ENCODE peak calls at places on chromosomes 5 and 9, in four cellular contexts. Q is GM23248, D is pancreas, O is sigmoid colon. N is an unnamed sample.

GRCh38 chr5:64971538-64971937 is 202.8 kb downstream of the CWC27 start:
- DNase-seq in O (no peak), D (no peak), Q (peak; percentile 61), N (no peak)

GRCh38 chr5:139415221-139415861 is 11.5 kb upstream of the SPATA24 start:
- DNase-seq in D (no peak), O (peak; percentile 82), Q (no peak), N (no peak)

GRCh38 chr9:33661186-33661585 is 134.2 kb upstream of the PRSS3 start:
- DNase-seq in D (no peak), Q (peak; percentile 6), O (no peak), N (no peak)

GRCh38 chr9:95952471-95952870 is 77.0 kb downstream of the ERCC6L2 start:
- DNase-seq in Q (no peak), D (no peak), O (no peak), N (no peak)

GRCh38 chr5:173629628-173630027 is 13.2 kb upstream of the BOD1 start:
- DNase-seq in D (no peak), O (no peak), Q (no peak), N (no peak)

GRCh38 chr5:74085782-74086181 is 459.8 kb downstream of the ARHGEF28 start:
- DNase-seq in Q (no peak), D (no peak), O (no peak), N (peak; percentile 62)

GRCh38 chr9:121889990-121890563 is 203.0 kb downstream of the TTLL11 start:
- DNase-seq in Q (peak; percentile 80), O (no peak), D (no peak), N (no peak)

GRCh38 chr9:110864011-110864410 is 174.3 kb downstream of the LPAR1 start:
- DNase-seq in D (no peak), Q (no peak), O (no peak), N (no peak)

GRCh38 chr5:2740051-2740848 is 11.2 kb downstream of the IRX2 start:
- DNase-seq in O (no peak), Q (peak; percentile 63), D (no peak), N (no peak)

GRCh38 chr5:66518753-66519152 is 77.4 kb upstream of the MAST4 start:
- DNase-seq in D (no peak), O (no peak), Q (no peak), N (no peak)

GRCh38 chr5:119411935-119412623 is 40.2 kb upstream of the HSD17B4 start:
- DNase-seq in Q (peak; percentile 79), D (peak; percentile 65), O (peak; percentile 69), N (no peak)

GRCh38 chr5:169095976-169096375 is 205.0 kb downstream of the SLIT3 start:
- DNase-seq in D (no peak), Q (peak; percentile 35), O (no peak), N (no peak)

GRCh38 chr9:130535818-130536521 is 43.4 kb upstream of the FUBP3 start:
- DNase-seq in D (no peak), Q (peak; percentile 57), O (no peak), N (no peak)

GRCh38 chr5:10366310-10367297 is 13.1 kb downstream of the MARCHF6 start:
- DNase-seq in Q (peak; percentile 85), D (no peak), O (no peak), N (no peak)

GRCh38 chr5:120463026-120463770 is 902 bp upstream of the PRR16 start:
- DNase-seq in Q (no peak), D (no peak), O (no peak), N (no peak)

GRCh38 chr5:118984602-118985001 is 3.7 kb downstream of the DTWD2 start:
- DNase-seq in Q (peak; percentile 67), D (no peak), O (no peak), N (no peak)

GRCh38 chr5:134432677-134433359 is 21.1 kb upstream of the CDKN2AIPNL start:
- DNase-seq in D (no peak), Q (no peak), O (no peak), N (no peak)

GRCh38 chr9:131728961-131729360 is 10.9 kb downstream of the RAPGEF1 start:
- DNase-seq in Q (no peak), O (no peak), D (no peak), N (no peak)

GRCh38 chr9:77841739-77842386 is 189.7 kb downstream of the GNAQ start:
- DNase-seq in Q (no peak), D (no peak), O (no peak), N (no peak)

GRCh38 chr5:138000102-138000723 is 32.7 kb downstream of the FAM13B start:
- DNase-seq in O (no peak), D (no peak), Q (peak; percentile 69), N (no peak)

GRCh38 chr9:124812401-124813016 is 35.6 kb downstream of the OLFML2A start:
- DNase-seq in O (peak; percentile 93), Q (peak; percentile 97), D (no peak), N (no peak)

GRCh38 chr5:116380615-116381014 is 194.0 kb downstream of the SEMA6A start:
- DNase-seq in Q (no peak), O (no peak), D (no peak), N (no peak)

GRCh38 chr5:83721878-83722779 is 1.5 kb upstream of the HAPLN1 start:
- DNase-seq in Q (peak; percentile 87), D (peak; percentile 78), O (peak; percentile 76), N (peak; percentile 59)

GRCh38 chr9:128104171-128104618 is 23.3 kb downstream of the PTGES2 start:
- DNase-seq in Q (no peak), O (no peak), D (no peak), N (peak; percentile 17)

DNA sequence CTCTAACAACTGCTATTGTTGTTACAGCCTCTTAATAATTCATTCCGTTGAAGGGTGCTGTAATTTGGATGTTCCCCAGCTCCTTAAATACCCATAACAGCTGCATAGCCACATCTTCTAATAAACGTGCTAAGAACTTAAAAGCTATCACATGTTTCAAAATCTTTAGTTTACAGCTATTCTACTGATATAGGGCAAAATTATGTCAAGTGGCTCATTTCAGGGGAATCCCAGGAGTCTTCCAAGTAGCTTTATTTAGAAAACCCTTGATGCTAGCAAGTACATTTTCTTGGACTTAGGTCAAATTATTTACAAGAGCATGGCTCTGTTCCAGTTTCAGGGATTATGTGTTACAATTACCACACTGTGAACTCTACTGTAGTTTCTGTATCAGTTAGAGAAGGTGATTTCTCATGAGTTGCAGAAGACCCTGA is 990.4 kb upstream of the ACO1 start:
- DNase-seq in O (no peak), D (no peak), Q (no peak), N (no peak)
- H3K9me3 ChIP-seq in O (no peaks in the 10 kb centered on the region), D (no peaks in the 10 kb centered on the region), Q (no peaks in the 10 kb centered on the region), N (no peaks in the 10 kb centered on the region)

GRCh38 chr9:137406085-137406773 is 16.7 kb downstream of the EXD3 start:
- DNase-seq in O (no peak), Q (no peak), D (no peak), N (no peak)

GRCh38 chr9:137406876-137407589 is 15.9 kb downstream of the EXD3 start:
- DNase-seq in O (no peak), D (peak; percentile 90), Q (peak; percentile 86), N (peak; percentile 73)

GRCh38 chr9:137408651-137409405 is 14.1 kb downstream of the EXD3 start:
- DNase-seq in O (no peak), Q (no peak), D (no peak), N (no peak)

GRCh38 chr9:137409515-137409914 is 13.4 kb downstream of the EXD3 start:
- DNase-seq in D (no peak), O (no peak), Q (no peak), N (no peak)

GRCh38 chr9:137407590-137408300 is 15.2 kb downstream of the EXD3 start:
- DNase-seq in D (peak; percentile 62), Q (peak; percentile 74), O (peak; percentile 84), N (no peak)
- H3K4me3 ChIP-seq in D (peak overlapping the region; percentile 30), Q (peak overlapping the region; percentile 62), O (peak overlapping the region; percentile 45), N (peak overlapping the region; percentile 43)

GRCh38 chr5:34542818-34543217 is 113.3 kb upstream of the RAI14 start:
- DNase-seq in O (no peak), Q (no peak), D (no peak), N (no peak)

GRCh38 chr5:34543687-34544086 is 112.4 kb upstream of the RAI14 start:
- DNase-seq in Q (no peak), O (no peak), D (no peak), N (no peak)

GRCh38 chr5:34547300-34548085 is 108.6 kb upstream of the RAI14 start:
- DNase-seq in O (no peak), Q (no peak), D (no peak), N (no peak)

GRCh38 chr5:34544403-34544802 is 111.7 kb upstream of the RAI14 start:
- DNase-seq in O (no peak), Q (no peak), D (no peak), N (no peak)

DNA sequence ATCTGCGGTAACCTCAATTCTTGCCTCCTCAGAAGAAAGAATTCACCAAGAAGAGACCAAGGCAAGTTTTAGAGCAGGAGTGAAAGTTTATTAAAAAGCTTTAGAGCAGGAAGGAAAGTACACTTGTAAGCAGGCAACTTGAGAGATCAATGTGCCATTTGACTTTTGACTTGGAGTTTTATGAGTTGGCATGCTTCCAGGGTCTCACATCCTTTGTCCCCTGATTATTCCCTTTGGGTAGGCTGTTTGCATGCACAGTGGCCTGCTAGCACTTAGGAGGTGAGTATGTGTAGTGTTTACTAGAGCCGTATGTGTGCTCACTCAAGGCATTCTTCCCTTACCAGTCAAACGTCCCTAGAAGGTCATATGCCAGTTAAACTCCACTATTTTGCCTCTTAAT is 111.0 kb upstream of the RAI14 start:
- DNase-seq in D (no peak), O (no peak), Q (no peak), N (no peak)
- H3K9me3 ChIP-seq in D (no peaks in the 10 kb centered on the region), O (no peaks in the 10 kb centered on the region), Q (no peaks in the 10 kb centered on the region), N (no peaks in the 10 kb centered on the region)

GRCh38 chr5:91419571-91420537 is 36.7 kb upstream of the ARRDC3 start:
- DNase-seq in O (peak; percentile 73), Q (peak; percentile 63), D (peak; percentile 63), N (peak; percentile 45)
- H3K4me3 ChIP-seq in O (no peak overlapping the region), Q (no peak overlapping the region), D (no peak overlapping the region), N (no peak overlapping the region)

DNA sequence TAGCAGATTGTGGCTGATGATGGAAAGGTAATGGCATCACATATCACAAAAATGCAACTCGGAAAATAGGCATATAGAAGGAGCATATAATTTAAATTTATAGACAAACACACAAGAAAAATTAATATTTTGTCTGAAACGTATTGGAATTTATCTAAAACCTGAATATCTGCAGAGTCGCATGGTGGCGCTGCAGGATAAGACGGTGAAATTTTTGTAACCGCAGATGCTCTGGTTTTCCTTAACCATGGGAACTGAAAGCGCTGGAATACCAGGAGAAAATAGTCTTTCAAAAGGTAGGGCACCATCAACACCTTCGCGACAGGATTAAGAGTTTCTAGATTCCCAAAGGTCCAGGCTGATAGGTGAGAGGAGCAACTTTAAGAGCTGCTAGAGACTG is 11.0 kb downstream of the PCDHB14 start:
- DNase-seq in Q (peak; percentile 34), O (no peak), D (peak; percentile 35), N (no peak)
- H3K9me3 ChIP-seq in Q (no peaks in the 10 kb centered on the region), O (peaks cover 22% of the 10 kb centered on the region), D (peaks cover 23% of the 10 kb centered on the region), N (peaks cover 82% of the 10 kb centered on the region)

GRCh38 chr9:29214162-29214520 is 1640.9 kb upstream of the C9orf72 start:
- DNase-seq in Q (no peak), D (no peak), O (no peak), N (no peak)
- H3K4me3 ChIP-seq in Q (no peak overlapping the region), D (peak overlapping the region; percentile 38), O (peak overlapping the region; percentile 15), N (peak overlapping the region; percentile 39)

GRCh38 chr5:181024245-181025029 is 15.6 kb upstream of the BTNL9 start:
- DNase-seq in D (peak; percentile 35), Q (no peak), O (no peak), N (no peak)
- H3K9me3 ChIP-seq in D (no peaks in the 10 kb centered on the region), Q (no peaks in the 10 kb centered on the region), O (no peaks in the 10 kb centered on the region), N (peaks cover 12% of the 10 kb centered on the region)

N was measured in lower lobe of right lung.